ENCODE peak calls at places on chromosome 15, in ten cellular contexts. One of them, this sample, is unnamed.

GRCh38 chr15:98954411-98954810 is 53.2 kb downstream of the PGPEP1L start:
- DNase-seq in fibroblast of lung: peak; percentile 97
- DNase-seq in neural progenitor cell: no peak
- DNase-seq in body of pancreas: peak; percentile 38
- DNase-seq in Calu3: no peak
- DNase-seq in breast epithelium: peak; percentile 94
- DNase-seq in A549: no peak
- DNase-seq in adrenal gland: peak; percentile 93
- DNase-seq in endothelial cell: no peak
- DNase-seq in astrocyte of the spinal cord: peak; percentile 78
- DNase-seq in this sample: no peak

GRCh38 chr15:51366911-51367310 is 25.5 kb downstream of the GLDN start:
- DNase-seq in endothelial cell: no peak
- DNase-seq in A549: no peak
- DNase-seq in body of pancreas: peak; percentile 62
- DNase-seq in Calu3: peak; percentile 36
- DNase-seq in astrocyte of the spinal cord: peak; percentile 38
- DNase-seq in neural progenitor cell: no peak
- DNase-seq in fibroblast of lung: peak; percentile 84
- DNase-seq in breast epithelium: peak; percentile 30
- DNase-seq in adrenal gland: peak; percentile 15
- DNase-seq in this sample: no peak

GRCh38 chr15:85795669-85796305 is 1.1 kb upstream of the KLHL25 start:
- DNase-seq in breast epithelium: no peak
- DNase-seq in adrenal gland: no peak
- DNase-seq in fibroblast of lung: no peak
- DNase-seq in neural progenitor cell: no peak
- DNase-seq in body of pancreas: peak; percentile 32
- DNase-seq in Calu3: peak; percentile 53
- DNase-seq in astrocyte of the spinal cord: no peak
- DNase-seq in endothelial cell: no peak
- DNase-seq in A549: no peak
- DNase-seq in this sample: no peak

GRCh38 chr15:76311071-76311956 is at the start of gene ETFA:
- DNase-seq in fibroblast of lung: peak; percentile 97
- DNase-seq in astrocyte of the spinal cord: peak; percentile 95
- DNase-seq in Calu3: peak; percentile 98
- DNase-seq in A549: peak; percentile 100
- DNase-seq in adrenal gland: peak; percentile 98
- DNase-seq in body of pancreas: peak; percentile 97
- DNase-seq in endothelial cell: peak; percentile 94
- DNase-seq in breast epithelium: peak; percentile 91
- DNase-seq in neural progenitor cell: peak; percentile 97
- DNase-seq in this sample: peak; percentile 95

GRCh38 chr15:42549052-42549491 is 434 bp downstream of the HAUS2 start:
- DNase-seq in astrocyte of the spinal cord: no peak
- DNase-seq in body of pancreas: peak; percentile 25
- DNase-seq in neural progenitor cell: peak; percentile 47
- DNase-seq in A549: peak; percentile 27
- DNase-seq in breast epithelium: no peak
- DNase-seq in adrenal gland: peak; percentile 23
- DNase-seq in endothelial cell: no peak
- DNase-seq in Calu3: no peak
- DNase-seq in fibroblast of lung: peak; percentile 24
- DNase-seq in this sample: no peak

GRCh38 chr15:68781766-68782588 is 38.7 kb downstream of the ANP32A start:
- DNase-seq in A549: no peak
- DNase-seq in adrenal gland: peak; percentile 62
- DNase-seq in neural progenitor cell: no peak
- DNase-seq in breast epithelium: no peak
- DNase-seq in Calu3: no peak
- DNase-seq in fibroblast of lung: no peak
- DNase-seq in astrocyte of the spinal cord: no peak
- DNase-seq in body of pancreas: peak; percentile 53
- DNase-seq in endothelial cell: peak; percentile 65
- DNase-seq in this sample: no peak

GRCh38 chr15:80093854-80094418 is 34.5 kb downstream of the ZFAND6 start:
- DNase-seq in endothelial cell: no peak
- DNase-seq in adrenal gland: peak; percentile 48
- DNase-seq in Calu3: peak; percentile 11
- DNase-seq in body of pancreas: peak; percentile 76
- DNase-seq in breast epithelium: no peak
- DNase-seq in astrocyte of the spinal cord: no peak
- DNase-seq in A549: no peak
- DNase-seq in fibroblast of lung: no peak
- DNase-seq in neural progenitor cell: peak; percentile 16
- DNase-seq in this sample: no peak

GRCh38 chr15:56871867-56872266 is 46.6 kb upstream of the TCF12 start:
- DNase-seq in body of pancreas: no peak
- DNase-seq in fibroblast of lung: no peak
- DNase-seq in breast epithelium: no peak
- DNase-seq in Calu3: no peak
- DNase-seq in adrenal gland: no peak
- DNase-seq in astrocyte of the spinal cord: peak; percentile 35
- DNase-seq in neural progenitor cell: no peak
- DNase-seq in endothelial cell: no peak
- DNase-seq in A549: no peak
- DNase-seq in this sample: no peak

GRCh38 chr15:90219421-90220141 is 14.2 kb downstream of the CIB1 start:
- DNase-seq in adrenal gland: no peak
- DNase-seq in endothelial cell: peak; percentile 81
- DNase-seq in fibroblast of lung: no peak
- DNase-seq in neural progenitor cell: peak; percentile 76
- DNase-seq in Calu3: peak; percentile 68
- DNase-seq in astrocyte of the spinal cord: no peak
- DNase-seq in body of pancreas: peak; percentile 40
- DNase-seq in A549: peak; percentile 89
- DNase-seq in breast epithelium: no peak
- DNase-seq in this sample: no peak

GRCh38 chr15:66293085-66293418 is 316 bp upstream of the DIS3L start:
- DNase-seq in endothelial cell: no peak
- DNase-seq in body of pancreas: no peak
- DNase-seq in adrenal gland: no peak
- DNase-seq in neural progenitor cell: no peak
- DNase-seq in A549: no peak
- DNase-seq in breast epithelium: no peak
- DNase-seq in astrocyte of the spinal cord: peak; percentile 1
- DNase-seq in Calu3: no peak
- DNase-seq in fibroblast of lung: no peak
- DNase-seq in this sample: no peak

GRCh38 chr15:66799242-66799641 is 97.2 kb downstream of the SMAD6 start:
- DNase-seq in adrenal gland: no peak
- DNase-seq in fibroblast of lung: no peak
- DNase-seq in endothelial cell: no peak
- DNase-seq in neural progenitor cell: no peak
- DNase-seq in Calu3: no peak
- DNase-seq in A549: no peak
- DNase-seq in body of pancreas: no peak
- DNase-seq in astrocyte of the spinal cord: no peak
- DNase-seq in breast epithelium: no peak
- DNase-seq in this sample: no peak

GRCh38 chr15:51706347-51706746 is 25.0 kb downstream of the SCG3 start:
- DNase-seq in adrenal gland: no peak
- DNase-seq in A549: no peak
- DNase-seq in endothelial cell: no peak
- DNase-seq in breast epithelium: no peak
- DNase-seq in Calu3: no peak
- DNase-seq in neural progenitor cell: no peak
- DNase-seq in astrocyte of the spinal cord: no peak
- DNase-seq in body of pancreas: no peak
- DNase-seq in fibroblast of lung: no peak
- DNase-seq in this sample: no peak

GRCh38 chr15:38195191-38195901 is 57.3 kb upstream of the SPRED1 start:
- DNase-seq in neural progenitor cell: no peak
- DNase-seq in A549: no peak
- DNase-seq in body of pancreas: no peak
- DNase-seq in endothelial cell: no peak
- DNase-seq in astrocyte of the spinal cord: no peak
- DNase-seq in Calu3: no peak
- DNase-seq in fibroblast of lung: no peak
- DNase-seq in breast epithelium: no peak
- DNase-seq in adrenal gland: no peak
- DNase-seq in this sample: no peak

GRCh38 chr15:70195808-70196304 is 98.1 kb upstream of the TLE3 start:
- DNase-seq in breast epithelium: peak; percentile 77
- DNase-seq in fibroblast of lung: peak; percentile 91
- DNase-seq in A549: peak; percentile 32
- DNase-seq in Calu3: no peak
- DNase-seq in endothelial cell: no peak
- DNase-seq in adrenal gland: peak; percentile 83
- DNase-seq in astrocyte of the spinal cord: peak; percentile 92
- DNase-seq in body of pancreas: peak; percentile 92
- DNase-seq in neural progenitor cell: no peak
- DNase-seq in this sample: no peak

GRCh38 chr15:71390101-71390500 is 274.8 kb downstream of the THSD4 start:
- DNase-seq in endothelial cell: no peak
- DNase-seq in neural progenitor cell: peak; percentile 0
- DNase-seq in adrenal gland: peak; percentile 18
- DNase-seq in breast epithelium: no peak
- DNase-seq in body of pancreas: no peak
- DNase-seq in fibroblast of lung: no peak
- DNase-seq in Calu3: no peak
- DNase-seq in astrocyte of the spinal cord: no peak
- DNase-seq in A549: no peak
- DNase-seq in this sample: no peak

GRCh38 chr15:69293741-69294615 is 4.7 kb upstream of the PAQR5 start:
- DNase-seq in body of pancreas: no peak
- DNase-seq in breast epithelium: no peak
- DNase-seq in A549: no peak
- DNase-seq in endothelial cell: no peak
- DNase-seq in adrenal gland: no peak
- DNase-seq in fibroblast of lung: no peak
- DNase-seq in astrocyte of the spinal cord: no peak
- DNase-seq in neural progenitor cell: no peak
- DNase-seq in Calu3: no peak
- DNase-seq in this sample: no peak

GRCh38 chr15:89654311-89654761 is 931 bp downstream of the KIF7 start:
- DNase-seq in endothelial cell: no peak
- DNase-seq in adrenal gland: no peak
- DNase-seq in astrocyte of the spinal cord: no peak
- DNase-seq in body of pancreas: no peak
- DNase-seq in neural progenitor cell: no peak
- DNase-seq in fibroblast of lung: peak; percentile 48
- DNase-seq in A549: no peak
- DNase-seq in Calu3: no peak
- DNase-seq in breast epithelium: no peak
- DNase-seq in this sample: no peak

GRCh38 chr15:32649336-32649735 is 7.8 kb downstream of the SCG5 start:
- DNase-seq in A549: peak; percentile 63
- DNase-seq in neural progenitor cell: peak; percentile 56
- DNase-seq in fibroblast of lung: peak; percentile 49
- DNase-seq in body of pancreas: peak; percentile 33
- DNase-seq in endothelial cell: peak; percentile 17
- DNase-seq in Calu3: no peak
- DNase-seq in breast epithelium: no peak
- DNase-seq in adrenal gland: no peak
- DNase-seq in astrocyte of the spinal cord: peak; percentile 43
- DNase-seq in this sample: no peak
- TF ChIP-seq CTCF in A549: peak; percentile 55
- TF ChIP-seq CTCF in neural progenitor cell: peak; percentile 61
- TF ChIP-seq CTCF in fibroblast of lung: peak; percentile 62
- TF ChIP-seq CTCF in body of pancreas: peak; percentile 54
- TF ChIP-seq CTCF in endothelial cell: peak; percentile 36
- TF ChIP-seq CTCF in Calu3: no peak
- TF ChIP-seq CTCF in breast epithelium: no peak
- TF ChIP-seq CTCF in adrenal gland: no peak
- TF ChIP-seq CTCF in astrocyte of the spinal cord: peak; percentile 68
- TF ChIP-seq CTCF in this sample: peak; percentile 63

DNA sequence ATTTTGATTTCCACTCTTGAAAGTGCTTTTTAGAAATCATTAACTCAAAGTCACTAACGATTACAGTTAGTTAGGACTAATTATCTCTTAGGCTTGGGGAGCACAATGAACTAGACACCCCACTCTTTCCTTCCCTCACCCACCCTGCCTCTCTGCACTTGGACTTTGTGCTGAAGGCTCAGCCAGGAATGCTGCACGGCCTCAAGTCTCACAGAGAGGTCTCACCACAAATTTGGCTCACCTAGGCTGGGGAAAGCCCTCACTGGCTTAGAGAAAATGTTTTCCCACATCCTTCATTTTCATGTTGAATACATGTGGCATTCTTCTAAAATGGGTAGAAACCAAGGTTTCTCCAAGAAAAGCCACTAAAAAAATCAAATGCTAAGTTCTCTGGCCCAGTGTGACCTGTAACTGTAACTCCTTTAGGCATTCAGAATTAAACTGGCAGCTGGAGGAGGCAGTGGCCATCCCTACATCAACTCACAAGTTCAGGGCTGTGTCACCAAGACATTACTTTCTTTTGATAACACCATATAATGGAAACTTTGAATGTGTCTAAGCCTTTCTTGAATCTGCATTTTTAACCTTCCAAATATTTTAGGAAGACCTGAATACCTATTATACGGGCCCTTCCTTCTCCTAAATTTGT is 47.1 kb downstream of the NPTN start:
- DNase-seq in breast epithelium: no peak
- DNase-seq in endothelial cell: no peak
- DNase-seq in A549: no peak
- DNase-seq in body of pancreas: no peak
- DNase-seq in fibroblast of lung: no peak
- DNase-seq in neural progenitor cell: no peak
- DNase-seq in astrocyte of the spinal cord: no peak
- DNase-seq in adrenal gland: no peak
- DNase-seq in Calu3: no peak
- DNase-seq in this sample: no peak
- TF ChIP-seq CTCF in breast epithelium: no peak
- TF ChIP-seq CTCF in endothelial cell: no peak
- TF ChIP-seq CTCF in A549: no peak
- TF ChIP-seq CTCF in body of pancreas: no peak
- TF ChIP-seq CTCF in fibroblast of lung: no peak
- TF ChIP-seq CTCF in neural progenitor cell: no peak
- TF ChIP-seq CTCF in astrocyte of the spinal cord: no peak
- TF ChIP-seq CTCF in adrenal gland: no peak
- TF ChIP-seq CTCF in Calu3: no peak
- TF ChIP-seq CTCF in this sample: no peak

GRCh38 chr15:27238209-27238608 is 267.2 kb downstream of the GABRG3 start:
- DNase-seq in Calu3: no peak
- DNase-seq in breast epithelium: no peak
- DNase-seq in endothelial cell: peak; percentile 17
- DNase-seq in adrenal gland: no peak
- DNase-seq in fibroblast of lung: no peak
- DNase-seq in body of pancreas: no peak
- DNase-seq in neural progenitor cell: peak; percentile 50
- DNase-seq in A549: no peak
- DNase-seq in astrocyte of the spinal cord: no peak
- DNase-seq in this sample: no peak
- TF ChIP-seq CTCF in Calu3: no peak
- TF ChIP-seq CTCF in breast epithelium: no peak
- TF ChIP-seq CTCF in endothelial cell: peak; percentile 21
- TF ChIP-seq CTCF in adrenal gland: no peak
- TF ChIP-seq CTCF in fibroblast of lung: no peak
- TF ChIP-seq CTCF in body of pancreas: no peak
- TF ChIP-seq CTCF in neural progenitor cell: peak; percentile 63
- TF ChIP-seq CTCF in A549: no peak
- TF ChIP-seq CTCF in astrocyte of the spinal cord: no peak
- TF ChIP-seq CTCF in this sample: peak; percentile 27

DNA sequence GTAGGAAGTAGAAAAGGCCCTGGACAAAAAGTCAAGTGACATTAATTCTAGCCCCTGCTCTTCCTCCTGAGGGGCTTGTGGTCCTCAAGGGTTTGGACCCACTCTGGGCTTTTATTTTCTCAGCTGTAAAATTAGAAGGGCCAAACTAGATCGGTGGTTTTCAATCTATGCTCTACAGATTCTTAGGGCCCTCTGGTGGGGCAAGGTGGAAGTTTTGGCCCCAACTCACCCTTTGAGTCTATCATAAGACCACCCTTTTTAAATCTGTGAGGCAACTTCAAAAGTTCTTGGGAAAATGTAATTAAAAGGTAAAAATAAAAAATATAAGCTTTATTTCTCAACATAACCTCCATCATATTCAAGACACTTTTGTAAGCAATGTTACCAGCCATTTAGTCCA is 25.6 kb upstream of the CFAP161 start:
- DNase-seq in Calu3: peak; percentile 28
- DNase-seq in neural progenitor cell: peak; percentile 41
- DNase-seq in endothelial cell: peak; percentile 43
- DNase-seq in adrenal gland: no peak
- DNase-seq in breast epithelium: no peak
- DNase-seq in body of pancreas: no peak
- DNase-seq in A549: no peak
- DNase-seq in astrocyte of the spinal cord: no peak
- DNase-seq in fibroblast of lung: no peak
- DNase-seq in this sample: no peak
- TF ChIP-seq CTCF in Calu3: peak; percentile 54
- TF ChIP-seq CTCF in neural progenitor cell: peak; percentile 65
- TF ChIP-seq CTCF in endothelial cell: peak; percentile 72
- TF ChIP-seq CTCF in adrenal gland: peak; percentile 25
- TF ChIP-seq CTCF in breast epithelium: no peak
- TF ChIP-seq CTCF in body of pancreas: peak; percentile 39
- TF ChIP-seq CTCF in A549: peak; percentile 26
- TF ChIP-seq CTCF in astrocyte of the spinal cord: peak; percentile 62
- TF ChIP-seq CTCF in fibroblast of lung: peak; percentile 50
- TF ChIP-seq CTCF in this sample: peak; percentile 72